ENCODE peak calls at places on chromosomes 5 and 9, in eight cellular contexts. K is left lobe of liver; B is HTR-8/SVneo; J is midbrain; E is anterior cingulate cortex; A is stimulated activated CD4-positive, alpha-beta T cell treated with anti-CD3 and anti-CD28 coated beads, Interleukin-15, amount 100 ng/mL, for 24 hours; Q is ACHN; I is iPS DF 19.7. N is an unnamed sample.

GRCh38 chr9:137604345-137605145 is 941 bp upstream of the ARRDC1 start:
- DNase-seq in A (no peak), E (no peak), Q (no peak), J (no peak), I (no peak), K (no peak), B (no peak), N (peak)

GRCh38 chr5:135211083-135211790 is 177.2 kb upstream of the PITX1 start:
- DNase-seq in Q (no peak), I (no peak), K (no peak), B (no peak), E (no peak), A (no peak), J (no peak), N (no peak)

GRCh38 chr5:135385576-135385975 is 13.5 kb downstream of the MACROH2A1 start:
- DNase-seq in I (no peak), K (no peak), E (no peak), A (no peak), B (no peak), Q (no peak), J (no peak), N (no peak)

GRCh38 chr5:143316337-143316736 is 87.1 kb downstream of the NR3C1 start:
- DNase-seq in J (no peak), E (no peak), Q (no peak), B (no peak), K (no peak), I (no peak), A (no peak), N (no peak)

GRCh38 chr9:133443982-133444381 is 15.8 kb upstream of the CACFD1 start:
- DNase-seq in K (no peak), A (no peak), I (no peak), Q (peak), B (no peak), J (no peak), E (no peak), N (no peak)

GRCh38 chr9:21854594-21854993 is 52.2 kb downstream of the MTAP start:
- DNase-seq in K (peak), I (no peak), Q (no peak), E (no peak), B (no peak), A (no peak), J (no peak), N (no peak)

GRCh38 chr5:132334812-132335211 is 34.7 kb upstream of the SLC22A5 start:
- DNase-seq in I (no peak), E (no peak), B (no peak), K (no peak), A (no peak), Q (no peak), J (no peak), N (no peak)

GRCh38 chr9:74379718-74380117 is 117.4 kb upstream of the RORB start:
- DNase-seq in E (no peak), Q (peak), A (peak), K (peak), B (no peak), J (no peak), I (peak), N (peak)

GRCh38 chr5:145697251-145698016 is 137.7 kb downstream of the PRELID2 start:
- DNase-seq in J (peak), Q (peak), K (no peak), E (no peak), B (peak), A (peak), I (no peak), N (no peak)

GRCh38 chr9:79221084-79221483 is 350.7 kb upstream of the TLE4 start:
- DNase-seq in E (no peak), K (no peak), A (no peak), Q (peak), I (no peak), B (peak), J (no peak), N (no peak)

GRCh38 chr5:56481147-56481997 is 248.2 kb upstream of the ANKRD55 start:
- DNase-seq in K (no peak), J (peak), B (no peak), A (peak), E (no peak), I (no peak), Q (peak), N (peak)